ENCODE peak calls at places on chromosomes 13 and 19, in six cellular contexts. C is thoracic aorta; I is PC-9; Y is uterus; M is tibial artery; G is CD4-positive, CD25-positive, alpha-beta regulatory T cell. N is an unnamed sample.
A peak's percentile ranks its signal among the peaks of the same experiment; 100 is the strongest.

GRCh38 chr13:101390461-101390860 is 25.8 kb downstream of the NALCN start:
- DNase-seq in C (no peak), I (no peak), Y (no peak), M (no peak), G (no peak), N (no peak)

GRCh38 chr19:29404951-29405727 is 120.7 kb upstream of the VSTM2B start:
- DNase-seq in C (no peak), I (peak; percentile 18), Y (peak; percentile 49), M (peak; percentile 25), G (no peak), N (no peak)

GRCh38 chr13:43284162-43284561 is 260.8 kb downstream of the DNAJC15 start:
- DNase-seq in C (no peak), I (no peak), Y (no peak), M (no peak), G (no peak), N (no peak)

GRCh38 chr13:52850396-52851152 is 2.1 kb upstream of the PCDH8 start:
- DNase-seq in C (peak; percentile 13), I (no peak), Y (peak; percentile 26), M (peak; percentile 53), G (peak; percentile 50), N (peak; percentile 70)

GRCh38 chr13:40383922-40384321 is 282.5 kb downstream of the FOXO1 start:
- DNase-seq in C (no peak), I (no peak), Y (no peak), M (no peak), G (no peak), N (no peak)

GRCh38 chr13:25375727-25376358 is 4.1 kb downstream of the ATP8A2 start:
- DNase-seq in C (no peak), I (peak; percentile 18), Y (no peak), M (no peak), G (peak; percentile 43), N (peak; percentile 33)

GRCh38 chr19:5585461-5586299 is 17.9 kb upstream of the TINCR start:
- DNase-seq in C (no peak), I (no peak), Y (no peak), M (no peak), G (peak; percentile 33), N (no peak)

GRCh38 chr19:4744451-4745170 is 21.0 kb upstream of the DPP9 start:
- DNase-seq in C (no peak), I (no peak), Y (peak; percentile 87), M (peak; percentile 39), G (no peak), N (no peak)

GRCh38 chr19:43467730-43468129 is 2.3 kb upstream of the LYPD3 start:
- DNase-seq in C (no peak), I (no peak), Y (no peak), M (no peak), G (peak; percentile 20), N (no peak)

GRCh38 chr19:45146251-45146650 is 14.5 kb downstream of the NKPD1 start:
- DNase-seq in C (no peak), I (no peak), Y (no peak), M (no peak), G (no peak), N (no peak)

GRCh38 chr13:94329754-94330551 is 149.5 kb downstream of the DCT start:
- DNase-seq in C (no peak), I (no peak), Y (peak; percentile 41), M (no peak), G (no peak), N (no peak)

GRCh38 chr19:6677924-6678689 is 8.1 kb upstream of the TNFSF14 start:
- DNase-seq in C (no peak), I (no peak), Y (no peak), M (no peak), G (peak; percentile 39), N (peak; percentile 36)

GRCh38 chr13:71643466-71643865 is 223.5 kb downstream of the DACH1 start:
- DNase-seq in C (no peak), I (no peak), Y (no peak), M (no peak), G (no peak), N (no peak)

GRCh38 chr13:98324105-98324504 is 147.0 kb upstream of the RNF113B start:
- DNase-seq in C (no peak), I (no peak), Y (no peak), M (peak; percentile 60), G (no peak), N (no peak)

GRCh38 chr19:56969726-56970125 is 129.2 kb upstream of the PEG3 start:
- DNase-seq in C (no peak), I (no peak), Y (peak; percentile 39), M (no peak), G (no peak), N (no peak)

GRCh38 chr19:18776288-18776594 is 14.9 kb downstream of the COMP start:
- DNase-seq in C (no peak), I (no peak), Y (no peak), M (no peak), G (no peak), N (no peak)

GRCh38 chr19:19619849-19620210 is 1.3 kb upstream of the PBX4 start:
- DNase-seq in C (no peak), I (no peak), Y (no peak), M (no peak), G (no peak), N (no peak)

GRCh38 chr19:14337510-14337909 is 43.7 kb upstream of the ADGRE5 start:
- DNase-seq in C (no peak), I (no peak), Y (no peak), M (no peak), G (peak; percentile 55), N (no peak)

GRCh38 chr13:50921706-50922105 is 12.1 kb downstream of the RNASEH2B start:
- DNase-seq in C (no peak), I (no peak), Y (no peak), M (no peak), G (no peak), N (no peak)

GRCh38 chr13:93984876-93985275 is 494.6 kb downstream of the DCT start:
- DNase-seq in C (no peak), I (no peak), Y (no peak), M (no peak), G (no peak), N (no peak)

GRCh38 chr19:34575206-34575605 is 93.6 kb downstream of the WTIP start:
- DNase-seq in C (no peak), I (no peak), Y (no peak), M (no peak), G (no peak), N (no peak)

GRCh38 chr19:32318884-32319520 is 26.4 kb upstream of the ZNF507 start:
- DNase-seq in C (no peak), I (peak; percentile 54), Y (no peak), M (no peak), G (no peak), N (no peak)

GRCh38 chr19:28840891-28841290 is 372.1 kb downstream of the UQCRFS1 start:
- DNase-seq in C (no peak), I (no peak), Y (no peak), M (no peak), G (no peak), N (no peak)

GRCh38 chr13:31970237-31970930 is 61.2 kb upstream of the FRY start:
- DNase-seq in C (no peak), I (no peak), Y (no peak), M (no peak), G (no peak), N (no peak)

GRCh38 chr13:101757446-101758039 is 305.1 kb downstream of the ITGBL1 start:
- DNase-seq in C (no peak), I (no peak), Y (no peak), M (no peak), G (peak; percentile 32), N (no peak)

GRCh38 chr13:37187611-37188010 is 82.1 kb upstream of the CSNK1A1L start:
- DNase-seq in C (no peak), I (no peak), Y (no peak), M (no peak), G (no peak), N (no peak)

DNA sequence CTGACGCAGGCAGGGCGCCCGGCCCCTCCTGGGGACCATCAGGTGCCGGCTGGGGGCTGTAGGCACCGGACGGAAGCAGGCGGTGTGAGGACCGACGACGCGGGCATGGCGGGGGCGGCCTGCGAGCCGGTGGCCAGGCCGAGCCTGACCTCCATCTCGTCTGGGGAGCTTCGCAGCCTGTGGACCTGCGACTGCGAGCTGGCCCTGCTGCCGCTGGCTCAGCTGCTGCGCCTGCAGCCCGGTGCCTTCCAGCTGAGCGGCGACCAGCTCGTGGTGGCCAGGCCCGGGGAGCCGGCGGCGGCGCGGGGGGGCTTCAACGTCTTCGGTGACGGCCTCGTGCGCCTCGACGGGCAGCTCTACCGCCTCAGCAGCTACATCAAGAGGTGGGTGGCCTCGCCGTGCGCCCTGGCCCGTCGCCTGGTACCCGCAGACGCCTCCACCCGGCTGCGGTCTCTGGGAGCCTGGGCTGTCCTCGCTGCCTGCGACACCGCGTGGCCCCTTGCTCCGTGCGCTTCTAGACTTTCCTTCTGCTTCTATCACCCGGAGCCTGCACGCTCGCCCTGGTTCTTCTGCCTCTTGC is 430 bp downstream of the MEDAG start:
- DNase-seq in C (no peak), I (no peak), Y (no peak), M (no peak), G (no peak), N (no peak)
- H3K27ac ChIP-seq in C (peak overlapping the region; percentile 98), I (no peak overlapping the region), Y (peak overlapping the region; percentile 84), M (peak overlapping the region; percentile 92), G (no peak overlapping the region), N (peak overlapping the region; percentile 44)

GRCh38 chr19:38850976-38851621 is 1.3 kb upstream of the HNRNPL start:
- DNase-seq in C (no peak), I (no peak), Y (peak; percentile 48), M (no peak), G (no peak), N (peak; percentile 57)

GRCh38 chr19:38850231-38850975 is 617 bp upstream of the HNRNPL start:
- DNase-seq in C (peak; percentile 100), I (peak; percentile 99), Y (peak; percentile 100), M (peak; percentile 100), G (peak; percentile 100), N (peak; percentile 100)

GRCh38 chr19:38848299-38849146 is 1.3 kb downstream of the HNRNPL start:
- DNase-seq in C (no peak), I (no peak), Y (no peak), M (no peak), G (no peak), N (no peak)

GRCh38 chr19:38849746-38850230 is at the start of gene HNRNPL:
- DNase-seq in C (no peak), I (peak; percentile 99), Y (no peak), M (no peak), G (no peak), N (peak; percentile 99)

GRCh38 chr19:38849147-38849745 is 540 bp downstream of the HNRNPL start:
- DNase-seq in C (peak; percentile 90), I (peak; percentile 95), Y (peak; percentile 96), M (peak; percentile 94), G (peak; percentile 95), N (peak; percentile 96)
- H3K4me1 ChIP-seq in C (peaks cover 28% of the 10 kb centered on the region), I (peaks cover 35% of the 10 kb centered on the region), Y (peaks cover 24% of the 10 kb centered on the region), M (peaks cover 51% of the 10 kb centered on the region), G (peaks cover 72% of the 10 kb centered on the region), N (peaks cover 4% of the 10 kb centered on the region)

DNA sequence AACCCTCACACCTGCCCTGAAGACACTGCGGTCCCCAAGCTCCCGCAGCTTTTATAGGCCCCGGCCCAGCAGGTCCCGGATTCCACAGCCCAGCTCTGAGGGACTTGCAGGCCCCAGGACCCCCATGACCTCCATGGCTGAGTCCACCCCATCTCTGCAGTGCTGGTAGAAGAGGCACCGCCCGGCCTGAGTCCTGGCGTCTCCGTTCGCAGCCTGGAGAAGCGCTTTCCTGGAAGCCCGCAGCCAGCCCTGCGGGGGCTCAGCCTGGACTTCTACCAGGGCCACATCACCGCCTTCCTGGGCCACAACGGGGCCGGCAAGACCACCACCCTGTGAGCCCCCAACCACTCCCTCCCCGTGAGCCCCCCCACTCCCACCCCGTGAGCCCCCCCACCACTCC is 9.2 kb downstream of the ABCA7 start:
- DNase-seq in C (no peak), I (no peak), Y (no peak), M (no peak), G (no peak), N (no peak)
- H3K27me3 ChIP-seq in C (no peaks in the 10 kb centered on the region), I (no peaks in the 10 kb centered on the region), Y (no peaks in the 10 kb centered on the region), M (no peaks in the 10 kb centered on the region), G (no peaks in the 10 kb centered on the region), N (no peaks in the 10 kb centered on the region)

GRCh38 chr13:109655611-109656010 is 130.8 kb downstream of the IRS2 start:
- DNase-seq in C (no peak), I (no peak), Y (no peak), M (no peak), G (no peak), N (no peak)
- H3K27ac ChIP-seq in C (peak overlapping the region; percentile 46), I (no peak overlapping the region), Y (no peak overlapping the region), M (no peak overlapping the region), G (no peak overlapping the region), N (peak overlapping the region; percentile 85)

N was measured in lung.